ENCODE peak calls at places on chromosome 9, in seven cellular contexts. W, Q, A, U, E, V and R are unnamed samples.

GRCh38 chr9:13446935-13447334 is 167.4 kb upstream of the MPDZ start:
- DNase-seq in W (no peak), Q (no peak), A (no peak), U (no peak), E (no peak), V (no peak), R (no peak)

GRCh38 chr9:108691614-108692013 is 164.2 kb downstream of the ACTL7B start:
- DNase-seq in W (no peak), Q (no peak), A (no peak), U (peak; percentile 94), E (no peak), V (no peak), R (no peak)

GRCh38 chr9:92196909-92197308 is 81.7 kb upstream of the SPTLC1 start:
- DNase-seq in W (no peak), Q (no peak), A (peak; percentile 66), U (peak; percentile 27), E (no peak), V (peak; percentile 65), R (no peak)

GRCh38 chr9:110877376-110877775 is 160.9 kb downstream of the LPAR1 start:
- DNase-seq in W (no peak), Q (no peak), A (no peak), U (no peak), E (no peak), V (no peak), R (no peak)

GRCh38 chr9:23826120-23826629 is at the start of gene ELAVL2:
- DNase-seq in W (peak; percentile 87), Q (no peak), A (peak; percentile 85), U (peak; percentile 100), E (peak; percentile 91), V (peak; percentile 81), R (no peak)

GRCh38 chr9:133876144-133876543 is 116.0 kb downstream of the VAV2 start:
- DNase-seq in W (no peak), Q (no peak), A (no peak), U (no peak), E (peak; percentile 65), V (no peak), R (no peak)

GRCh38 chr9:114214181-114214580 is 58.8 kb downstream of the COL27A1 start:
- DNase-seq in W (no peak), Q (no peak), A (peak; percentile 46), U (peak; percentile 73), E (peak; percentile 71), V (peak; percentile 48), R (no peak)

GRCh38 chr9:83424831-83425230 is 113.4 kb downstream of the FRMD3 start:
- DNase-seq in W (no peak), Q (no peak), A (no peak), U (no peak), E (no peak), V (no peak), R (no peak)

GRCh38 chr9:79221084-79221483 is 350.7 kb upstream of the TLE4 start:
- DNase-seq in W (peak; percentile 7), Q (no peak), A (peak; percentile 91), U (peak; percentile 96), E (no peak), V (peak; percentile 84), R (no peak)

GRCh38 chr9:71704806-71705205 is 63.5 kb downstream of the CEMIP2 start:
- DNase-seq in W (no peak), Q (no peak), A (no peak), U (no peak), E (no peak), V (peak; percentile 7), R (no peak)

GRCh38 chr9:122827759-122828090 is 663 bp downstream of the PDCL start:
- DNase-seq in W (peak; percentile 11), Q (no peak), A (no peak), U (no peak), E (no peak), V (peak; percentile 42), R (no peak)

GRCh38 chr9:19975499-19975898 is 186.7 kb upstream of the SLC24A2 start:
- DNase-seq in W (no peak), Q (no peak), A (no peak), U (peak; percentile 66), E (no peak), V (no peak), R (no peak)

GRCh38 chr9:2260401-2261306 is 245.5 kb downstream of the SMARCA2 start:
- DNase-seq in W (peak; percentile 51), Q (no peak), A (peak; percentile 4), U (peak; percentile 88), E (no peak), V (peak; percentile 45), R (no peak)

GRCh38 chr9:70478963-70479641 is 64.6 kb upstream of the KLF9 start:
- DNase-seq in W (no peak), Q (no peak), A (no peak), U (peak; percentile 61), E (peak; percentile 77), V (peak; percentile 68), R (no peak)

GRCh38 chr9:20623021-20623747 is 885 bp upstream of the MLLT3 start:
- DNase-seq in W (peak; percentile 14), Q (peak; percentile 22), A (no peak), U (peak; percentile 52), E (peak; percentile 55), V (peak; percentile 0), R (no peak)

GRCh38 chr9:114205171-114206015 is 50.1 kb downstream of the COL27A1 start:
- DNase-seq in W (no peak), Q (no peak), A (no peak), U (no peak), E (peak; percentile 80), V (no peak), R (no peak)

GRCh38 chr9:77212801-77213200 is 35.5 kb downstream of the VPS13A start:
- DNase-seq in W (no peak), Q (no peak), A (no peak), U (no peak), E (no peak), V (no peak), R (no peak)

GRCh38 chr9:77218612-77219011 is 41.3 kb downstream of the VPS13A start:
- DNase-seq in W (no peak), Q (no peak), A (peak; percentile 37), U (peak; percentile 65), E (no peak), V (peak; percentile 86), R (no peak)

GRCh38 chr9:77221431-77221830 is 44.1 kb downstream of the VPS13A start:
- DNase-seq in W (no peak), Q (no peak), A (no peak), U (no peak), E (no peak), V (peak; percentile 69), R (no peak)

GRCh38 chr9:77211561-77211960 is 34.2 kb downstream of the VPS13A start:
- DNase-seq in W (no peak), Q (no peak), A (no peak), U (peak; percentile 74), E (no peak), V (no peak), R (no peak)

GRCh38 chr9:77215874-77216273 is 38.5 kb downstream of the VPS13A start:
- DNase-seq in W (no peak), Q (no peak), A (no peak), U (peak; percentile 22), E (no peak), V (peak; percentile 55), R (no peak)
- TF ChIP-seq CTCF in W (peak; percentile 42), Q (no peak), A (peak; percentile 34), U (peak; percentile 53), E (peak; percentile 27), V (peak; percentile 53), R (peak; percentile 14)

DNA sequence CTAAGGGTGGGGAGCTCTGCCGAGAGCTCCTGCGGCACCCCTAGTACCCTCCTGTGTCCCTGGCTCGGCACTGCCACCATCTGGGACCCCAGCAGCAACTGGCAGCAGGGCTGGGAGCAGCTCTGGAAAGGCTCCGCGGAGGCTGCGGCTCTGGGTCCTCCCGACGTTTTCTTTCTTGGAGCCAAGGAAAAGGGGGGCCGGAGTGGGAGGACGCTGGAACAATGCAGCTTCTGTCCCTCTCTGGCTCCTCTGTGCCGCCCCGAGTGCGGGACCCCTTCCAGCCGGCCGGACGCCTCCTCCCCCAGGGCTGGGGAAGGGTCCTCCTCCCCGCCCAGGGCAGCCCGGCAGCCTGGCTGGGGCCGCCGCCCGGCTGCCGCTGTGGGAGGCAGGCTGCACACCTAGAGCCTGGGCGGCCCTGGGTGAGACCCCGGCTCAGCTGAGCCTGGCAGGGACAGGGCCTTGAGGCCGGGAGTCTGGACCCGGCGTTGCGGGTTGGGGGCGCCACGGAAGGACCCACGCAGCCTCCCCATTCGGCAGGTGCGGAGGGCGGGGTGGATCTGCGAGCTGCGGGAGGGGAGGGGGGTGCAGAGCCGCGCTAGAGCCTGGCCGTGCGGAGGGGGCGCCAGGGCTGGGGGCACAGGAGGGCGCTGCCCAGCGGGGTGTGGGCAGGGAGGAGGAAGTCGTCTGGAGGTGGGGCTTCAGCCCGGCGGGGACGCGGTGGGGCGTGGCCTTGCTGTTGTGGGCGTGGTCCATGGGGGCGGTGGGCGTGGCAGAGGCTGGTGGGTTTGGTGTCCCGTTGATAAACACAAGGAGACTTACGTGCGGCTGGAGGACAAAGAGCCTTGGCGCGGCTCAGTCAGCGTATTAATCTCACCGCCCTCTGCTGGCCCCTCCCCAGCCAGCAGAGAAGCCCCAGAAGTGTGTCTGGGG is 15.1 kb downstream of the GPSM1 start:
- DNase-seq in W (no peak), Q (peak; percentile 79), A (no peak), U (peak; percentile 80), E (peak; percentile 77), V (peak; percentile 83), R (peak; percentile 88)
- TF ChIP-seq CTCF in W (no peak), Q (no peak), A (no peak), U (no peak), E (no peak), V (peak; percentile 15), R (no peak)

GRCh38 chr9:37408933-37409710 is 13.4 kb upstream of the GRHPR start:
- DNase-seq in W (no peak), Q (peak; percentile 88), A (no peak), U (no peak), E (no peak), V (no peak), R (peak; percentile 84)

GRCh38 chr9:37405764-37406380 is 16.6 kb upstream of the GRHPR start:
- DNase-seq in W (no peak), Q (no peak), A (no peak), U (no peak), E (no peak), V (no peak), R (no peak)

GRCh38 chr9:37405350-37405749 is 17.1 kb upstream of the GRHPR start:
- DNase-seq in W (no peak), Q (no peak), A (no peak), U (no peak), E (no peak), V (no peak), R (no peak)

GRCh38 chr9:37406603-37407401 is 15.7 kb upstream of the GRHPR start:
- DNase-seq in W (no peak), Q (no peak), A (no peak), U (peak; percentile 33), E (no peak), V (no peak), R (no peak)

DNA sequence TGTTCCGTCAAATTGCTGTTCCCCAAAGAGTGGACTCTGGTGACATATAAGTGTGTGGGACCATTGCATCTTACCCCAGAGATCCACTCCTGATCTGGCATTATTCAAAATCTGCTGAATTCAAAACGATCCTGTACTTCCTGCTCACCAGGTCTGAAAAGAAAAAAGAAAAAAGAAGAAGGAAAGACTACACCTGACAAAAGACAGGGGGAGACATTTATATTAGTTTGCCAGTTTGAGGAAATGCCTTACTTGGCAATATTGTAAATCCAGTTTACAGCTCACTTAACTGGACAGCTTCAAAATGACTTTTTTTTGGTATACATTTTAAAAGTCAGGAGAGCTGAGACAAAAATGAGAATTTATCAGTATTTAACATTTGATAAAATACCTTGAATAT is 15.0 kb upstream of the GRHPR start:
- DNase-seq in W (peak; percentile 43), Q (no peak), A (no peak), U (no peak), E (no peak), V (no peak), R (no peak)
- TF ChIP-seq CTCF in W (peak; percentile 29), Q (peak; percentile 34), A (peak; percentile 23), U (peak; percentile 33), E (no peak), V (peak; percentile 21), R (peak; percentile 40)

GRCh38 chr9:127788337-127789011 is 2.6 kb downstream of the CDK9 start:
- DNase-seq in W (no peak), Q (no peak), A (no peak), U (peak; percentile 18), E (no peak), V (no peak), R (no peak)
- TF ChIP-seq CTCF in W (no peak), Q (no peak), A (no peak), U (no peak), E (no peak), V (no peak), R (no peak)